ENCODE peak calls at places on chromosome 13, in five cellular contexts. R is GM23248, C is adrenal gland, D is sigmoid colon, A is glutamatergic neuron. K is an unnamed sample.

GRCh38 chr13:34164585-34164984 is 346.6 kb downstream of the RFC3 start:
- DNase-seq in D (no peak), R (no peak), C (no peak), A (no peak), K (no peak)

GRCh38 chr13:105272660-105273631 is 1262.5 kb downstream of the EFNB2 start:
- DNase-seq in R (no peak), D (no peak), C (no peak), A (no peak), K (no peak)

GRCh38 chr13:89457977-89458376 is 1786.8 kb downstream of the SLITRK5 start:
- DNase-seq in R (peak; percentile 32), C (no peak), A (no peak), D (no peak), K (peak; percentile 13)

GRCh38 chr13:65143920-65144319 is 2086.2 kb downstream of the PCDH9 start:
- DNase-seq in R (no peak), A (no peak), D (no peak), C (no peak), K (no peak)

GRCh38 chr13:71712988-71713653 is 153.9 kb downstream of the DACH1 start:
- DNase-seq in C (no peak), R (no peak), D (no peak), A (no peak), K (peak; percentile 74)

GRCh38 chr13:90906554-90906953 is 440.9 kb upstream of the MIR17HG start:
- DNase-seq in D (no peak), R (no peak), A (no peak), C (no peak), K (no peak)

GRCh38 chr13:69935043-69935442 is 172.6 kb upstream of the ATXN8OS start:
- DNase-seq in A (no peak), D (no peak), C (no peak), R (no peak), K (no peak)

GRCh38 chr13:42893346-42893745 is 98.7 kb downstream of the EPSTI1 start:
- DNase-seq in D (no peak), R (peak; percentile 62), C (peak; percentile 55), A (no peak), K (no peak)

GRCh38 chr13:110431851-110432294 is 124.8 kb downstream of the COL4A2 start:
- DNase-seq in D (no peak), A (no peak), C (no peak), R (no peak), K (no peak)

GRCh38 chr13:26758496-26759155 is 2.0 kb downstream of the GPR12 start:
- DNase-seq in A (no peak), C (no peak), R (no peak), D (no peak), K (no peak)

GRCh38 chr13:75715598-75716523 is 79.7 kb downstream of the LMO7 start:
- DNase-seq in A (no peak), C (no peak), R (no peak), D (no peak), K (no peak)

GRCh38 chr13:41244555-41244954 is 18.8 kb downstream of the MTRF1 start:
- DNase-seq in C (no peak), R (peak; percentile 22), A (no peak), D (no peak), K (no peak)

GRCh38 chr13:51821666-51822065 is 17.7 kb upstream of the DHRS12 start:
- DNase-seq in C (no peak), R (no peak), D (peak; percentile 29), A (no peak), K (no peak)

GRCh38 chr13:21033224-21033855 is 28.0 kb downstream of the LATS2 start:
- DNase-seq in A (no peak), D (peak; percentile 89), C (peak; percentile 81), R (peak; percentile 81), K (no peak)

GRCh38 chr13:21481359-21481758 is 22.3 kb upstream of the ZDHHC20 start:
- DNase-seq in D (no peak), C (no peak), R (peak; percentile 43), A (no peak), K (no peak)

GRCh38 chr13:101627556-101627943 is 175.1 kb downstream of the ITGBL1 start:
- DNase-seq in C (no peak), A (no peak), D (no peak), R (peak; percentile 40), K (no peak)

K was measured in iPS-NIHi11.